ENCODE peak calls at places on chromosomes 5 and 9, in nine cellular contexts. N is K562, T is Panc1, O is transverse colon, B is stomach, P is GM23338, Z is SK-N-SH, A is HCT116, G is sigmoid colon. W is an unnamed sample. For H3K4me1, the result is how much of the 10 kb centered on the place peaks cover.

GRCh38 chr5:154194348-154195329 is 4.1 kb downstream of the GALNT10 start:
- DNase-seq in N (no peak), T (no peak), O (no peak), B (peak), P (peak), Z (no peak), A (no peak), G (no peak), W (no peak)

GRCh38 chr9:125559894-125560293 is 147.1 kb downstream of the MAPKAP1 start:
- DNase-seq in N (no peak), T (no peak), O (no peak), B (no peak), P (no peak), Z (no peak), A (no peak), G (no peak), W (no peak)

GRCh38 chr9:1102010-1102712 is 52.0 kb downstream of the DMRT2 start:
- DNase-seq in N (no peak), T (no peak), O (no peak), B (no peak), P (no peak), Z (no peak), A (no peak), G (no peak), W (no peak)

GRCh38 chr5:133121611-133122150 is 69.9 kb downstream of the HSPA4 start:
- DNase-seq in N (no peak), T (no peak), O (no peak), B (no peak), P (no peak), Z (no peak), A (no peak), G (no peak), W (no peak)

GRCh38 chr5:151673421-151673820 is 13.3 kb downstream of the SPARC start:
- DNase-seq in N (no peak), T (no peak), O (no peak), B (no peak), P (no peak), Z (no peak), A (no peak), G (no peak), W (no peak)

GRCh38 chr9:97615439-97616072 is 17.6 kb downstream of the TSTD2 start:
- DNase-seq in N (peak), T (peak), O (peak), B (peak), P (peak), Z (peak), A (peak), G (peak), W (no peak)

GRCh38 chr5:69493235-69493925 is 790 bp downstream of the OCLN start:
- DNase-seq in N (no peak), T (no peak), O (peak), B (peak), P (peak), Z (peak), A (no peak), G (no peak), W (peak)

GRCh38 chr5:81290146-81290545 is 11.2 kb upstream of the ZCCHC9 start:
- DNase-seq in N (no peak), T (no peak), O (no peak), B (no peak), P (no peak), Z (no peak), A (no peak), G (no peak), W (no peak)

GRCh38 chr9:137524597-137525317 is 25.4 kb downstream of the PNPLA7 start:
- DNase-seq in N (no peak), T (no peak), O (no peak), B (no peak), P (no peak), Z (no peak), A (no peak), G (no peak), W (no peak)

GRCh38 chr9:110452227-110452801 is 114.7 kb upstream of the TXNDC8 start:
- DNase-seq in N (no peak), T (no peak), O (no peak), B (no peak), P (peak), Z (no peak), A (no peak), G (no peak), W (no peak)

GRCh38 chr5:159088371-159088770 is 11.3 kb downstream of the EBF1 start:
- DNase-seq in N (no peak), T (no peak), O (no peak), B (no peak), P (no peak), Z (no peak), A (no peak), G (no peak), W (no peak)

GRCh38 chr9:108468364-108468763 is 387.4 kb downstream of the ACTL7B start:
- DNase-seq in N (peak), T (no peak), O (peak), B (no peak), P (peak), Z (peak), A (peak), G (no peak), W (no peak)

GRCh38 chr5:172979778-172980177 is 3.8 kb upstream of the ATP6V0E1 start:
- DNase-seq in N (no peak), T (no peak), O (no peak), B (no peak), P (no peak), Z (no peak), A (no peak), G (no peak), W (no peak)

GRCh38 chr5:172985596-172985995 is 2.0 kb downstream of the ATP6V0E1 start:
- DNase-seq in N (no peak), T (no peak), O (no peak), B (no peak), P (no peak), Z (no peak), A (no peak), G (no peak), W (no peak)

GRCh38 chr5:172983542-172984243 is at the start of gene ATP6V0E1:
- DNase-seq in N (peak), T (peak), O (peak), B (peak), P (peak), Z (peak), A (peak), G (peak), W (peak)

GRCh38 chr5:172981931-172982330 is 1.6 kb upstream of the ATP6V0E1 start:
- DNase-seq in N (no peak), T (no peak), O (no peak), B (no peak), P (no peak), Z (no peak), A (no peak), G (no peak), W (no peak)

DNA sequence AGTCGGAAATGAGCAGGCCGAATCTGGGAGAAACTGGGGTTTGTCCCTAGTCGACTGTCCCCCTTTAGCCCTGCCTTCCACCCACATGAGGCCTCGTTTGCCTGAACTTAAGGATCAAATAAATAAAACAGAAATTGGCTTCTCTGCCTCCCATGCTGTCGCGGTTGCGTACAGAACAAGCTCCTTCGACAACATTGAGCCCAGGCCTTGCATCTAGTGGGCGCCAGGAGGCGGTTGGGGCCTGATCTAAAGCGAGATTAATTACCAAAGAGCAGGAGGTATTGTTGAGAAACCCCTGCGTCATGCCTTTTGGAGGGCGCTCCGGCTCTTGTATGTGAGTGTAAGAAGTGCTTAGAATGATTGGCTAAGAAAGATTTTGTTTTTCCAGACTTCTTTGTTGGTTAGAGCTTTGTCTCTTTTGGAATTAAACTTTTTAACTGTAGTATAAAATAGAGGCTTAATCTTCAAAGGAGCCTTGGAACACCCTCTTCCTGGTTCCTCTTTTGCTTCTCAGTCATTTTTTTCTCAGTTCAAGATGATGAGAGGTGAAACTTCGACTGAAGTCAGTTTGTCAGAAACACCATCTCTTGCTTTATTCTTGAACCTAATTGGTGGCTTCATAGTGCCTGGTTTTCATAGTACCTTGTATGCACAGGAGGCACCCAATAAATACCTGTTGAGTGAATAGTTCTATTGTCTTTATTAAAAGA is 828 bp downstream of the ATP6V0E1 start:
- DNase-seq in N (peak), T (peak), O (peak), B (peak), P (peak), Z (peak), A (peak), G (peak), W (peak)
- TF ChIP-seq POLR2AphosphoS5 in N (peak), T (no peak), O (peak), B (peak), P (no peak), Z (no peak), A (no peak), G (peak), W (no peak)

DNA sequence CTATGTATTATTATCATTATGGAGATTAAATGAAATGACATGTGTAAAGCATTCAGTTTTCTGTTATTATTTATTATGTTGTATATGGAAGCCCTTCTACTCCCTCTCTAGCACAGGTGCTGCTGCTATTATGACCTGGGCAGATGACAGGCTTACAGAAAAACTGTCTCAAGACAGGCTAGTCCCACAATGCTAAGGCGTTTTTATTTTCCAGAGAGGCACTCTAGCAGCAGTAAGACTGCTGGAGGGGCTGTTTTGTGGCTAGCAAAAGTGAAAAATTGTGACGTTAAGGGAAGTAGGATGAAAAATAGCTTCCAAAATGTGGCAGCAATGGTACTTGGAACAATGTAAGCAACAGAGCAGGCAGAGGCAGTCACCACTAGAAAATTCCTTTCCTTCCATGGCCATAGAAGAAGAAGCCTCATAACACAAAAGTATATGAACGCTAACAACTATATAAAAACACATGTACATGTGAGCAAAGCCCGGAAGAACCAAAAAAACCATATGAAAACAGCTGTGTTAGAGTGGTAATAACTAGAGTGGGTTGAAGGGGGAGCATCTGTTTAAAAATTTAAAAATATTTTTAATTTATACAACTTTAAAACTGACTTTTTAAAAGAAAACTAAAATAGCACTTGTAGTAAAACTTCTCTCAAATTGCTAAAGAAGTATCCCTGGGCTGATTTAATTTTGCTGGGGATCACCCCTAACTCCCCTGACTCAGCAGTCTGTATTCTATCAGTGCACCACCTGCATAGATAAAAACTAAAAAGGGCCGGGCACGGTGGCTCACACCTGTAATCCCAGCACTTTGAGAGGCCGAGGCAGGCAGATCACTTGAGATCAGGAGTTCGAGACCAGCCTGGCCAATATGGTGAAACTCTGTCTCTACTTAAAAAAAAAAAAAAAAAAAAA is 30.7 kb downstream of the CLINT1 start:
- DNase-seq in N (no peak), T (no peak), O (no peak), B (no peak), P (no peak), Z (no peak), A (no peak), G (no peak), W (no peak)
- H3K4me1 ChIP-seq in N (under half), T (under half), O (under half), B (under half), P (under half), Z (under half), A (under half), G (half or more), W (under half)

DNA sequence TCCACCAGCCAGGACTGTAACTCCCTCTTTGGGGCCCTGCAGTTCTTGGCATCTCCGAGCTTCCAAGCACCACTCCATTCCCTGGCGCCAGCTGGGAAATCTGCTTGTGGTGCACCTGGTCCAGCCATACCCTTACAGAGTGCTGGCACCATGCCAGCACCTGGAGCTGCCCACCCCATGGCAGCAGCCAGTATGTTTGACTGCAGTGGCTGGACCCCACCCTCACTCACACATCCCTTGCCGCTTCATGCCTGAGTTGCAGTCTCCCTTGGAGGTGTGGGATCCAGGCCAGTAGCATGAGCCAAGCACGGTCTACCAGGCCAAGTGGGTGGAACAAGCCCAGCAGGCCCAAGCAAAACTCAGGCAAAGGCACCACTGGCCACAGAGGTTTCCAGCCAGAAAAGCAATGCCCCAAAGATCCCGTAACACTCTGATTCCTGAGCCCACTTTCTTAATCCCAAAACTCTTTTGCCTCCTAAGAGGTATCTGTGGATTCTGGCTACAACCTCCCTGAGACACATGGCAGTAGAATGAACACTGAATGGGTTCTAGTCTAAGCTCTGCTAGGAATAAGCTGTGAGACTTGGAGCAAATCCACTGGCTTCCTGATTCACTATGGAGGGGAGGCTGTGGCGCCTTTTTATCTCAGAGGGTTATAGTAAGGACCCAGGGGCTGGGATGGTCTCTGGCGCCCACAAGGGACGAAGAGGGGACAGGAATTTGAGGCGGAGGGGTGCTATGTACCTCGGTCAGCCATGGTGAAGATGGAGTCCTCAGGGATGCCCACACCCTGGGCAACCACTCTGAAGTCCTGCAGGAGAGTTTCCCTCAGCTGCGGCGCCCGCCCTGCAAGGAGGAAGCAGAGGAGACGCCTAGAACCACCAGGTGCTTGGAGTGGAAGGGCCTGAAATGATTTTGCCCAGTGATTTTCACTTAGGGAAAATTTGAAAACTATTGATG is 5.6 kb downstream of the AMBP start:
- DNase-seq in N (no peak), T (no peak), O (peak), B (peak), P (peak), Z (no peak), A (no peak), G (peak), W (peak)
- TF ChIP-seq POLR2AphosphoS5 in N (no peak), T (no peak), O (no peak), B (no peak), P (no peak), Z (no peak), A (no peak), G (peak), W (no peak)

DNA sequence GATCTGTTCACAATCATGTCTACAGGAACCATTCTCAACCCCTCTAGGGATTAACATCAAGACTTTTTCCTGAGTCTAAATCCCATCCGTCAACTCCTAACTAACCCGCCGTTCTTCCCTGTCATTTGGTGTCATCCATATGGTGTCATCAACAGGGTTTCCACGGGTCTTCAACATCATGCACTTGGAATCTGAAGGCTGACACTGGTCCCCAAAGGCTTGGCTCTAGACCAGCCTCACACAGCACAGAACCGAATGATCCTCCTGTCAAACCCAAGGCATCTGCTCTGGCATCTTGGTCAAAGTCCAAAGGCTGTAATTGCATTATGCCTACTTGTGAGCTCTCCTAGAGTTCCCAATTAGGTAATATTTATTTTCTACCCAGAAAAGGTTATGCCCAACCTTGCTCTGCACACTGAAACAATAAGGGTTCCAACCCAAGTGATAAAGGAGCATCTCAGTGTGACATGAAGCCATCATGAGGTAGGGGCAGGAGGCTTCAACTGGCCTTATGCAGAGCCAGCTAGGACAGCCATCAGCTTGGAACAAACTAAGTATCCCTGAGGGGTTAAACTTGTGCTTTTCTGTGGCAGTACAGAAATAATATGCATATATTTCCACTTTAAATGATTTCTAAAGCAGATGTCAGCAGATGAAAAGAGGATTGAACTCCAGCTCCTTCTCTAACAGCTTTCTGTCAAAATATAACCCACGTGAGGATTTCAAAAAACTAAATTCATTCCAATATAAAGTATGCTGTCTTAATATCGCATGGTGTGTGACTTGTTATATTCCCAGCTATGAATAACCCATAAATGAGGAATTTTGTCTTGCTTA is 13.9 kb downstream of the ENC1 start:
- DNase-seq in N (no peak), T (no peak), O (no peak), B (no peak), P (no peak), Z (no peak), A (no peak), G (no peak), W (no peak)
- H3K4me1 ChIP-seq in N (under half), T (under half), O (under half), B (under half), P (under half), Z (under half), A (half or more), G (under half), W (under half)

W was measured in spleen.